ENCODE peak calls at places on chromosomes 6 and 20, in six cellular contexts. N is iris pigment epithelial cell; Q is A172; U is breast epithelium; R is esophagus squamous epithelium; S is stimulated activated CD8-positive, alpha-beta memory T cell treated with anti-CD3 and anti-CD28 coated beads, Interleukin-15, amount 100 ng/mL, for 1 hour. E is an unnamed sample.

GRCh38 chr6:41601248-41601549 is 37.1 kb upstream of the MDFI start:
- DNase-seq in N (no peak), Q (no peak), U (no peak), R (no peak), S (no peak), E (peak)

GRCh38 chr20:39910536-39910935 is 778.5 kb downstream of the MAFB start:
- DNase-seq in N (no peak), Q (no peak), U (peak), R (no peak), S (no peak), E (no peak)

GRCh38 chr20:57048027-57048869 is 218.2 kb downstream of the BMP7 start:
- DNase-seq in N (peak), Q (peak), U (peak), R (no peak), S (no peak), E (no peak)

GRCh38 chr6:146361367-146361924 is 182.2 kb upstream of the RAB32 start:
- DNase-seq in N (peak), Q (no peak), U (no peak), R (no peak), S (no peak), E (no peak)

GRCh38 chr20:38649275-38649891 is 47.8 kb downstream of the ARHGAP40 start:
- DNase-seq in N (peak), Q (no peak), U (no peak), R (no peak), S (no peak), E (no peak)

GRCh38 chr6:26172496-26172958 is 85.3 kb downstream of the HFE start:
- DNase-seq in N (peak), Q (peak), U (peak), R (no peak), S (no peak), E (no peak)

GRCh38 chr20:36574278-36575065 is 1.1 kb downstream of the TGIF2 start:
- DNase-seq in N (peak), Q (no peak), U (peak), R (no peak), S (no peak), E (peak)

GRCh38 chr6:33492093-33492492 is 37.7 kb downstream of the ZBTB9 start:
- DNase-seq in N (no peak), Q (no peak), U (no peak), R (no peak), S (no peak), E (no peak)

GRCh38 chr20:57259179-57260021 is 7.0 kb downstream of the BMP7 start:
- DNase-seq in N (no peak), Q (no peak), U (no peak), R (no peak), S (no peak), E (no peak)

GRCh38 chr6:11830520-11830919 is 51.9 kb upstream of the ADTRP start:
- DNase-seq in N (no peak), Q (no peak), U (no peak), R (no peak), S (no peak), E (no peak)

GRCh38 chr20:46129955-46130481 is 11.9 kb downstream of the CD40 start:
- DNase-seq in N (no peak), Q (no peak), U (no peak), R (no peak), S (no peak), E (no peak)

GRCh38 chr20:23482138-23482537 is 8.8 kb upstream of the CST8 start:
- DNase-seq in N (no peak), Q (no peak), U (no peak), R (no peak), S (no peak), E (no peak)

GRCh38 chr20:58433759-58434158 is 44.7 kb downstream of the VAPB start:
- DNase-seq in N (peak), Q (peak), U (no peak), R (no peak), S (no peak), E (no peak)

GRCh38 chr6:136962661-136963060 is 40.6 kb downstream of the SLC35D3 start:
- DNase-seq in N (no peak), Q (peak), U (no peak), R (no peak), S (no peak), E (no peak)

GRCh38 chr6:90811596-90812226 is 224.8 kb upstream of the MAP3K7 start:
- DNase-seq in N (no peak), Q (no peak), U (no peak), R (no peak), S (no peak), E (no peak)

GRCh38 chr6:579339-579738 is 77.6 kb downstream of the HUS1B start:
- DNase-seq in N (no peak), Q (peak), U (no peak), R (no peak), S (no peak), E (no peak)

GRCh38 chr6:47446974-47447373 is 30.6 kb upstream of the CD2AP start:
- DNase-seq in N (no peak), Q (no peak), U (no peak), R (no peak), S (no peak), E (no peak)

GRCh38 chr6:16496210-16496609 is 257.8 kb downstream of the GMPR start:
- DNase-seq in N (no peak), Q (no peak), U (peak), R (no peak), S (no peak), E (no peak)

GRCh38 chr6:324116-324728 is 31.9 kb downstream of the DUSP22 start:
- DNase-seq in N (no peak), Q (no peak), U (no peak), R (no peak), S (no peak), E (no peak)

GRCh38 chr6:75180864-75181263 is 25.0 kb downstream of the COL12A1 start:
- DNase-seq in N (no peak), Q (no peak), U (no peak), R (no peak), S (no peak), E (no peak)

GRCh38 chr6:139650941-139651340 is 276.5 kb upstream of the CITED2 start:
- DNase-seq in N (no peak), Q (no peak), U (no peak), R (no peak), S (no peak), E (no peak)

GRCh38 chr6:146912730-146913680 is 291.2 kb upstream of the STXBP5 start:
- DNase-seq in N (peak), Q (no peak), U (no peak), R (no peak), S (no peak), E (no peak)

GRCh38 chr6:52566853-52567279 is 10.0 kb downstream of the TRAM2 start:
- DNase-seq in N (peak), Q (peak), U (no peak), R (no peak), S (no peak), E (no peak)

GRCh38 chr20:4961746-4962145 is 39.6 kb downstream of the SLC23A2 start:
- DNase-seq in N (peak), Q (peak), U (no peak), R (no peak), S (no peak), E (no peak)

GRCh38 chr6:24194968-24195700 is 69.1 kb downstream of the NRSN1 start:
- DNase-seq in N (peak), Q (no peak), U (no peak), R (no peak), S (no peak), E (no peak)

GRCh38 chr20:16158090-16158975 is 414.9 kb downstream of the KIF16B start:
- DNase-seq in N (no peak), Q (no peak), U (no peak), R (no peak), S (no peak), E (no peak)

GRCh38 chr6:108295676-108296075 is 822 bp downstream of the AFG1L start:
- DNase-seq in N (no peak), Q (no peak), U (no peak), R (no peak), S (no peak), E (no peak)

GRCh38 chr6:43491750-43492661 is 14.6 kb downstream of the TJAP1 start:
- DNase-seq in N (peak), Q (peak), U (peak), R (no peak), S (no peak), E (no peak)

GRCh38 chr6:45791600-45792168 is 224.0 kb downstream of the CLIC5 start:
- DNase-seq in N (peak), Q (peak), U (no peak), R (no peak), S (no peak), E (no peak)

GRCh38 chr20:39397646-39398045 is 435.5 kb downstream of the DHX35 start:
- DNase-seq in N (no peak), Q (no peak), U (no peak), R (no peak), S (no peak), E (no peak)

GRCh38 chr6:122790740-122791679 is 2.0 kb downstream of the SMPDL3A start:
- DNase-seq in N (peak), Q (no peak), U (no peak), R (no peak), S (no peak), E (no peak)

GRCh38 chr6:134217110-134217509 is 100.8 kb downstream of the SGK1 start:
- DNase-seq in N (no peak), Q (peak), U (no peak), R (no peak), S (no peak), E (no peak)

GRCh38 chr6:84411060-84411629 is 183.7 kb upstream of the CEP162 start:
- DNase-seq in N (peak), Q (peak), U (no peak), R (no peak), S (no peak), E (no peak)

GRCh38 chr20:53643031-53643832 is 49.6 kb upstream of the ZNF217 start:
- DNase-seq in N (peak), Q (peak), U (no peak), R (no peak), S (peak), E (peak)